ENCODE peak calls at places on chromosome 17, in four cellular contexts. One of them, this sample, is unnamed.

GRCh38 chr17:45224671-45225050 is 3.0 kb downstream of the FMNL1 start:
- DNase-seq in activated T-helper 9 cell treated with anti-CD3 and anti-CD28 coated beads, Interleukin-2, amount 50 U/mL, for 16 hours: no peak
- DNase-seq in PC-3: no peak
- DNase-seq in NCI-H1436: no peak
- DNase-seq in this sample: no peak

GRCh38 chr17:16352838-16353701 is at the start of gene CENPV:
- DNase-seq in activated T-helper 9 cell treated with anti-CD3 and anti-CD28 coated beads, Interleukin-2, amount 50 U/mL, for 16 hours: peak
- DNase-seq in PC-3: no peak
- DNase-seq in NCI-H1436: peak
- DNase-seq in this sample: peak

GRCh38 chr17:48194097-48194550 is 86.6 kb downstream of the SNX11 start:
- DNase-seq in activated T-helper 9 cell treated with anti-CD3 and anti-CD28 coated beads, Interleukin-2, amount 50 U/mL, for 16 hours: no peak
- DNase-seq in PC-3: peak
- DNase-seq in NCI-H1436: peak
- DNase-seq in this sample: peak

GRCh38 chr17:58312824-58313223 is 15.8 kb downstream of the TSPOAP1 start:
- DNase-seq in activated T-helper 9 cell treated with anti-CD3 and anti-CD28 coated beads, Interleukin-2, amount 50 U/mL, for 16 hours: no peak
- DNase-seq in PC-3: peak
- DNase-seq in NCI-H1436: no peak
- DNase-seq in this sample: no peak

GRCh38 chr17:48818361-48818841 is 1.4 kb upstream of the TTLL6 start:
- DNase-seq in activated T-helper 9 cell treated with anti-CD3 and anti-CD28 coated beads, Interleukin-2, amount 50 U/mL, for 16 hours: no peak
- DNase-seq in PC-3: no peak
- DNase-seq in NCI-H1436: no peak
- DNase-seq in this sample: no peak

GRCh38 chr17:39934324-39934723 is 6.8 kb downstream of the LRRC3C start:
- DNase-seq in activated T-helper 9 cell treated with anti-CD3 and anti-CD28 coated beads, Interleukin-2, amount 50 U/mL, for 16 hours: no peak
- DNase-seq in PC-3: no peak
- DNase-seq in NCI-H1436: no peak
- DNase-seq in this sample: no peak

GRCh38 chr17:51734462-51734861 is 424.1 kb downstream of the CA10 start:
- DNase-seq in activated T-helper 9 cell treated with anti-CD3 and anti-CD28 coated beads, Interleukin-2, amount 50 U/mL, for 16 hours: no peak
- DNase-seq in PC-3: peak
- DNase-seq in NCI-H1436: no peak
- DNase-seq in this sample: no peak

GRCh38 chr17:63848834-63849689 is 6.6 kb upstream of the SMARCD2 start:
- DNase-seq in activated T-helper 9 cell treated with anti-CD3 and anti-CD28 coated beads, Interleukin-2, amount 50 U/mL, for 16 hours: peak
- DNase-seq in PC-3: peak
- DNase-seq in NCI-H1436: no peak
- DNase-seq in this sample: no peak

GRCh38 chr17:16352303-16352837 is 899 bp downstream of the CENPV start:
- DNase-seq in activated T-helper 9 cell treated with anti-CD3 and anti-CD28 coated beads, Interleukin-2, amount 50 U/mL, for 16 hours: peak
- DNase-seq in PC-3: no peak
- DNase-seq in NCI-H1436: peak
- DNase-seq in this sample: peak

GRCh38 chr17:29074488-29074887 is 31.5 kb downstream of the PIPOX start:
- DNase-seq in activated T-helper 9 cell treated with anti-CD3 and anti-CD28 coated beads, Interleukin-2, amount 50 U/mL, for 16 hours: no peak
- DNase-seq in PC-3: no peak
- DNase-seq in NCI-H1436: no peak
- DNase-seq in this sample: no peak

GRCh38 chr17:21452377-21453143 is 76.4 kb downstream of the KCNJ12 start:
- DNase-seq in activated T-helper 9 cell treated with anti-CD3 and anti-CD28 coated beads, Interleukin-2, amount 50 U/mL, for 16 hours: no peak
- DNase-seq in PC-3: peak
- DNase-seq in NCI-H1436: no peak
- DNase-seq in this sample: peak

GRCh38 chr17:74704536-74704935 is 8.2 kb downstream of the CD300LF start:
- DNase-seq in activated T-helper 9 cell treated with anti-CD3 and anti-CD28 coated beads, Interleukin-2, amount 50 U/mL, for 16 hours: no peak
- DNase-seq in PC-3: no peak
- DNase-seq in NCI-H1436: no peak
- DNase-seq in this sample: peak

GRCh38 chr17:57293077-57293476 is 36.8 kb downstream of the MSI2 start:
- DNase-seq in activated T-helper 9 cell treated with anti-CD3 and anti-CD28 coated beads, Interleukin-2, amount 50 U/mL, for 16 hours: no peak
- DNase-seq in PC-3: no peak
- DNase-seq in NCI-H1436: no peak
- DNase-seq in this sample: no peak

GRCh38 chr17:82647593-82648164 is 565 bp downstream of the WDR45B start:
- DNase-seq in activated T-helper 9 cell treated with anti-CD3 and anti-CD28 coated beads, Interleukin-2, amount 50 U/mL, for 16 hours: peak
- DNase-seq in PC-3: peak
- DNase-seq in NCI-H1436: no peak
- DNase-seq in this sample: no peak

GRCh38 chr17:4881761-4882555 is 17.4 kb upstream of the C17orf107 start:
- DNase-seq in activated T-helper 9 cell treated with anti-CD3 and anti-CD28 coated beads, Interleukin-2, amount 50 U/mL, for 16 hours: peak
- DNase-seq in PC-3: peak
- DNase-seq in NCI-H1436: peak
- DNase-seq in this sample: peak

GRCh38 chr17:17876959-17877547 is 40.3 kb upstream of the SREBF1 start:
- DNase-seq in activated T-helper 9 cell treated with anti-CD3 and anti-CD28 coated beads, Interleukin-2, amount 50 U/mL, for 16 hours: no peak
- DNase-seq in PC-3: no peak
- DNase-seq in NCI-H1436: no peak
- DNase-seq in this sample: peak